ENCODE peak calls at places on chromosomes 3 and 15, in ten cellular contexts. A, Z, B, F, D, E, L, H, W and T are unnamed samples.

GRCh38 chr3:61947456-61947855 is 386.1 kb downstream of the PTPRG start:
- DNase-seq in A (peak; percentile 30), Z (no peak), B (no peak), F (no peak), D (no peak), E (no peak), L (no peak), H (no peak), W (no peak), T (no peak)

GRCh38 chr3:134065836-134066538 is 36.3 kb upstream of the SLCO2A1 start:
- DNase-seq in A (no peak), Z (no peak), B (no peak), F (no peak), D (peak; percentile 85), E (no peak), L (no peak), H (no peak), W (no peak), T (no peak)

GRCh38 chr3:31050296-31050695 is 155.8 kb upstream of the GADL1 start:
- DNase-seq in A (no peak), Z (no peak), B (no peak), F (no peak), D (no peak), E (no peak), L (no peak), H (no peak), W (no peak), T (no peak)

GRCh38 chr3:98655666-98656065 is 62.3 kb upstream of the CPOX start:
- DNase-seq in A (peak; percentile 73), Z (no peak), B (peak; percentile 35), F (peak; percentile 32), D (no peak), E (no peak), L (peak; percentile 60), H (no peak), W (no peak), T (no peak)

GRCh38 chr3:46578973-46579755 is 13.1 kb upstream of the LRRC2 start:
- DNase-seq in A (no peak), Z (no peak), B (no peak), F (no peak), D (no peak), E (no peak), L (no peak), H (no peak), W (no peak), T (peak; percentile 70)

GRCh38 chr3:127822836-127823589 is 698 bp upstream of the MGLL start:
- DNase-seq in A (peak; percentile 22), Z (peak; percentile 88), B (peak; percentile 33), F (peak; percentile 29), D (no peak), E (peak; percentile 82), L (no peak), H (peak; percentile 49), W (peak; percentile 64), T (peak; percentile 64)

GRCh38 chr3:152458725-152459515 is 190.2 kb downstream of the MBNL1 start:
- DNase-seq in A (peak; percentile 40), Z (no peak), B (peak; percentile 29), F (no peak), D (no peak), E (no peak), L (peak; percentile 58), H (no peak), W (no peak), T (no peak)

GRCh38 chr3:182682263-182683229 is 110.8 kb upstream of the ATP11B start:
- DNase-seq in A (peak; percentile 44), Z (peak; percentile 62), B (peak; percentile 10), F (peak; percentile 40), D (no peak), E (peak; percentile 77), L (peak; percentile 16), H (peak; percentile 57), W (peak; percentile 34), T (peak; percentile 18)

GRCh38 chr3:169286214-169286613 is 377.3 kb downstream of the MECOM start:
- DNase-seq in A (peak; percentile 29), Z (no peak), B (no peak), F (peak; percentile 65), D (no peak), E (no peak), L (no peak), H (no peak), W (no peak), T (peak; percentile 43)

GRCh38 chr3:129100274-129100673 is 21.3 kb downstream of the RAB43 start:
- DNase-seq in A (no peak), Z (no peak), B (no peak), F (no peak), D (no peak), E (no peak), L (no peak), H (no peak), W (no peak), T (no peak)

GRCh38 chr3:139295040-139295439 is 48.8 kb upstream of the MRPS22 start:
- DNase-seq in A (no peak), Z (peak; percentile 25), B (no peak), F (no peak), D (no peak), E (no peak), L (no peak), H (no peak), W (no peak), T (no peak)

GRCh38 chr3:139297588-139298311 is 46.1 kb upstream of the MRPS22 start:
- DNase-seq in A (no peak), Z (peak; percentile 3), B (peak; percentile 46), F (peak; percentile 49), D (no peak), E (no peak), L (no peak), H (no peak), W (no peak), T (peak; percentile 89)

GRCh38 chr3:139293665-139294023 is 50.2 kb upstream of the MRPS22 start:
- DNase-seq in A (no peak), Z (no peak), B (no peak), F (no peak), D (no peak), E (no peak), L (no peak), H (no peak), W (no peak), T (no peak)

GRCh38 chr3:139292933-139293664 is 50.7 kb upstream of the MRPS22 start:
- DNase-seq in A (no peak), Z (no peak), B (peak; percentile 69), F (no peak), D (no peak), E (no peak), L (no peak), H (no peak), W (no peak), T (no peak)

GRCh38 chr3:139296141-139296718 is 47.6 kb upstream of the MRPS22 start:
- DNase-seq in A (no peak), Z (peak; percentile 20), B (no peak), F (no peak), D (no peak), E (no peak), L (no peak), H (no peak), W (no peak), T (peak; percentile 83)
- H3K27ac ChIP-seq in A (no peak overlapping the region), Z (no peak overlapping the region), B (no peak overlapping the region), F (no peak overlapping the region), D (no peak overlapping the region), E (no peak overlapping the region), L (no peak overlapping the region), H (no peak overlapping the region), W (no peak overlapping the region), T (no peak overlapping the region)

GRCh38 chr3:39137435-39137936 is 15.9 kb downstream of the CSRNP1 start:
- DNase-seq in A (no peak), Z (no peak), B (no peak), F (no peak), D (no peak), E (no peak), L (no peak), H (no peak), W (no peak), T (no peak)
- H3K4me1 ChIP-seq in A (no peaks in the 10 kb centered on the region), Z (peaks cover 23% of the 10 kb centered on the region), B (peaks cover 23% of the 10 kb centered on the region), F (peaks cover 36% of the 10 kb centered on the region), D (peaks cover 66% of the 10 kb centered on the region), E (peaks cover 31% of the 10 kb centered on the region), L (peaks cover 12% of the 10 kb centered on the region), H (peaks cover 44% of the 10 kb centered on the region), W (peaks cover 31% of the 10 kb centered on the region), T (peaks cover 6% of the 10 kb centered on the region)

GRCh38 chr3:6091262-6091661 is 769.7 kb upstream of the GRM7 start:
- DNase-seq in A (no peak), Z (no peak), B (no peak), F (no peak), D (no peak), E (no peak), L (no peak), H (no peak), W (no peak), T (no peak)
- H3K4me3 ChIP-seq in A (no peak overlapping the region), Z (no peak overlapping the region), B (no peak overlapping the region), F (no peak overlapping the region), D (no peak overlapping the region), E (no peak overlapping the region), L (no peak overlapping the region), H (no peak overlapping the region), W (no peak overlapping the region), T (no peak overlapping the region)

GRCh38 chr15:43218908-43219706 is 1.7 kb downstream of the EPB42 start:
- DNase-seq in A (peak; percentile 21), Z (no peak), B (peak; percentile 18), F (peak; percentile 13), D (no peak), E (no peak), L (no peak), H (no peak), W (no peak), T (no peak)
- H3K27ac ChIP-seq in A (no peak overlapping the region), Z (no peak overlapping the region), B (no peak overlapping the region), F (no peak overlapping the region), D (no peak overlapping the region), E (no peak overlapping the region), L (no peak overlapping the region), H (no peak overlapping the region), W (no peak overlapping the region), T (no peak overlapping the region)

DNA sequence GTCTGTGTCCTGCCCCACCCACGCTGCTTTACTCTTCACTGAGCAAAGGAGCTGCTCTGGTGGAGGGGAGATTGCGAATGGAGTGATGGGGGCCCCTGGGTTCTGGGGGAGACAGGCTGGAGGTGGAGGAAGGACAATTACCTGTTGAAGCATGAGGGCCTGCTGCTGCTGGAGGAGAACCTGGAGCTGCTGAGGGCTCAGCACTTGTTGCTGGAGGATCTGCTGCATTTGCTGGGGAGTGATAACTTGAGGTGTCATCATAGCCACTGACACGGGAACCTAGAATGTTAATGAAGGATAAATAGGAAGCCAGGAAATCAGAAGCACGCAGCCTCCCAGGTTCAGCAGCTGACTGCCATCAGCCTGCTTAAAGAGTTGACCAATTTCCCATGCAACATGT is 530.0 kb downstream of the FOXP1 start:
- DNase-seq in A (no peak), Z (no peak), B (no peak), F (no peak), D (peak; percentile 57), E (no peak), L (no peak), H (no peak), W (no peak), T (no peak)
- H3K4me1 ChIP-seq in A (peaks cover 49% of the 10 kb centered on the region), Z (peaks cover 44% of the 10 kb centered on the region), B (peaks cover 45% of the 10 kb centered on the region), F (peaks cover 84% of the 10 kb centered on the region), D (peaks cover 89% of the 10 kb centered on the region), E (peaks cover 95% of the 10 kb centered on the region), L (peaks cover 71% of the 10 kb centered on the region), H (no peaks in the 10 kb centered on the region), W (peaks cover 10% of the 10 kb centered on the region), T (peaks cover 13% of the 10 kb centered on the region)